ENCODE peak calls at places on chromosomes 6 and 20, in five cellular contexts. V, E, P, Y and I are unnamed samples.

GRCh38 chr6:99604161-99605073 is 2.2 kb upstream of the PRDM13 start:
- DNase-seq in P (peak; percentile 43), V (no peak), E (no peak), Y (no peak), I (no peak)

GRCh38 chr6:153231048-153231635 is 100.1 kb upstream of the RGS17 start:
- DNase-seq in E (peak; percentile 60), Y (peak; percentile 52), V (no peak), P (peak; percentile 87), I (peak; percentile 15)

GRCh38 chr6:166508726-166509125 is 77.8 kb downstream of the RAMACL start:
- DNase-seq in V (no peak), P (no peak), Y (no peak), E (no peak), I (no peak)

GRCh38 chr6:167573461-167574215 is 248.8 kb downstream of the TTLL2 start:
- DNase-seq in Y (no peak), E (no peak), P (no peak), V (peak; percentile 30), I (no peak)

GRCh38 chr6:94559829-94560537 is 1017.4 kb upstream of the MANEA start:
- DNase-seq in E (no peak), P (no peak), Y (no peak), V (no peak), I (no peak)

GRCh38 chr6:166826264-166826663 is 130.1 kb downstream of the RNASET2 start:
- DNase-seq in V (no peak), P (no peak), Y (no peak), E (no peak), I (no peak)

GRCh38 chr20:16385462-16385861 is 187.8 kb downstream of the KIF16B start:
- DNase-seq in V (no peak), P (no peak), Y (no peak), E (no peak), I (no peak)

GRCh38 chr6:137341721-137342195 is 122.6 kb upstream of the IFNGR1 start:
- DNase-seq in V (no peak), P (peak; percentile 20), Y (no peak), E (no peak), I (peak; percentile 47)

GRCh38 chr6:30202366-30202765 is 10.8 kb downstream of the TRIM26 start:
- DNase-seq in E (no peak), P (no peak), Y (no peak), V (no peak), I (no peak)

GRCh38 chr6:109381007-109381746 is 1.1 kb downstream of the CD164 start:
- DNase-seq in V (no peak), P (no peak), E (no peak), Y (no peak), I (peak; percentile 18)

GRCh38 chr20:1809121-1809520 is 86.1 kb upstream of the SIRPA start:
- DNase-seq in P (no peak), Y (no peak), E (no peak), V (no peak), I (no peak)

GRCh38 chr6:13305256-13305650 is 23.1 kb downstream of the TBC1D7 start:
- DNase-seq in E (no peak), V (no peak), P (no peak), Y (no peak), I (peak; percentile 43)

GRCh38 chr20:39038495-39038894 is 76.4 kb downstream of the DHX35 start:
- DNase-seq in V (no peak), P (no peak), E (no peak), Y (no peak), I (no peak)

GRCh38 chr20:61725966-61726365 is 339.7 kb downstream of the TAF4 start:
- DNase-seq in P (no peak), V (no peak), Y (no peak), E (no peak), I (no peak)

GRCh38 chr6:152471459-152472070 is 165.6 kb downstream of the SYNE1 start:
- DNase-seq in E (no peak), V (no peak), Y (no peak), P (no peak), I (no peak)

GRCh38 chr6:29532320-29532951 is 27.1 kb downstream of the UBD start:
- DNase-seq in V (no peak), E (no peak), P (no peak), Y (no peak), I (no peak)

GRCh38 chr6:149820506-149820905 is 43.7 kb downstream of the LRP11 start:
- DNase-seq in P (no peak), V (no peak), E (peak; percentile 82), Y (no peak), I (peak; percentile 45)

GRCh38 chr6:15283986-15284361 is 38.1 kb downstream of the JARID2 start:
- DNase-seq in V (no peak), Y (no peak), P (no peak), E (no peak), I (no peak)

GRCh38 chr20:60999256-60999655 is 252.8 kb upstream of the CDH4 start:
- DNase-seq in Y (no peak), V (no peak), P (no peak), E (no peak), I (no peak)

GRCh38 chr6:42009844-42010184 is 40.5 kb upstream of the TAF8 start:
- DNase-seq in E (no peak), P (no peak), V (no peak), Y (no peak), I (peak; percentile 30)

GRCh38 chr6:148747145-148747492 is 289 bp downstream of the UST start:
- DNase-seq in Y (no peak), E (peak; percentile 51), V (peak; percentile 59), P (peak; percentile 44), I (no peak)

GRCh38 chr6:170269873-170270541 is 20.9 kb downstream of the DLL1 start:
- DNase-seq in Y (no peak), P (no peak), E (no peak), V (no peak), I (no peak)

GRCh38 chr6:82365011-82365751 is 1.6 kb downstream of the TPBG start:
- DNase-seq in V (peak; percentile 53), Y (peak; percentile 24), P (peak; percentile 56), E (peak; percentile 7), I (no peak)

GRCh38 chr6:157050537-157051280 is 272.6 kb downstream of the TMEM242 start:
- DNase-seq in Y (no peak), E (no peak), V (no peak), P (no peak), I (no peak)

GRCh38 chr20:11267762-11268335 is 594.0 kb upstream of the JAG1 start:
- DNase-seq in E (no peak), P (no peak), V (no peak), Y (no peak), I (no peak)

GRCh38 chr6:44043479-44044153 is 83.6 kb downstream of the MRPL14 start:
- DNase-seq in Y (no peak), P (peak; percentile 54), V (no peak), E (no peak), I (no peak)

GRCh38 chr6:15395087-15395486 is 149.2 kb downstream of the JARID2 start:
- DNase-seq in P (no peak), Y (no peak), V (no peak), E (no peak), I (no peak)

GRCh38 chr6:143260857-143261256 is 189.6 kb downstream of the ADAT2 start:
- DNase-seq in E (no peak), Y (no peak), P (no peak), V (no peak), I (no peak)